ENCODE peak calls at places on chromosomes 13 and 19, in four cellular contexts. One of them, this sample, is unnamed.

GRCh38 chr13:47901451-47901850 is 99.6 kb downstream of the SUCLA2 start:
- DNase-seq in substantia nigra: no peak
- DNase-seq in tibial artery: no peak
- DNase-seq in activated CD8-positive, alpha-beta memory T cell treated with anti-CD3 and anti-CD28 coated beads, Interleukin-2, amount 50 U/mL, for 48 hours: no peak
- DNase-seq in this sample: no peak

GRCh38 chr19:623974-624373 is 9.4 kb downstream of the POLRMT start:
- DNase-seq in substantia nigra: no peak
- DNase-seq in tibial artery: no peak
- DNase-seq in activated CD8-positive, alpha-beta memory T cell treated with anti-CD3 and anti-CD28 coated beads, Interleukin-2, amount 50 U/mL, for 48 hours: no peak
- DNase-seq in this sample: no peak

GRCh38 chr13:31207630-31208549 is 8.1 kb downstream of the B3GLCT start:
- DNase-seq in substantia nigra: no peak
- DNase-seq in tibial artery: no peak
- DNase-seq in activated CD8-positive, alpha-beta memory T cell treated with anti-CD3 and anti-CD28 coated beads, Interleukin-2, amount 50 U/mL, for 48 hours: no peak
- DNase-seq in this sample: no peak

GRCh38 chr13:26600345-26600761 is 42.9 kb downstream of the WASF3 start:
- DNase-seq in substantia nigra: no peak
- DNase-seq in tibial artery: no peak
- DNase-seq in activated CD8-positive, alpha-beta memory T cell treated with anti-CD3 and anti-CD28 coated beads, Interleukin-2, amount 50 U/mL, for 48 hours: no peak
- DNase-seq in this sample: no peak

GRCh38 chr13:37595162-37595561 is 3.4 kb downstream of the POSTN start:
- DNase-seq in substantia nigra: no peak
- DNase-seq in tibial artery: no peak
- DNase-seq in activated CD8-positive, alpha-beta memory T cell treated with anti-CD3 and anti-CD28 coated beads, Interleukin-2, amount 50 U/mL, for 48 hours: no peak
- DNase-seq in this sample: no peak

GRCh38 chr13:66994498-66995365 is 235.4 kb downstream of the PCDH9 start:
- DNase-seq in substantia nigra: no peak
- DNase-seq in tibial artery: no peak
- DNase-seq in activated CD8-positive, alpha-beta memory T cell treated with anti-CD3 and anti-CD28 coated beads, Interleukin-2, amount 50 U/mL, for 48 hours: no peak
- DNase-seq in this sample: no peak

GRCh38 chr13:96762876-96763275 is 231.4 kb downstream of the OXGR1 start:
- DNase-seq in substantia nigra: no peak
- DNase-seq in tibial artery: no peak
- DNase-seq in activated CD8-positive, alpha-beta memory T cell treated with anti-CD3 and anti-CD28 coated beads, Interleukin-2, amount 50 U/mL, for 48 hours: no peak
- DNase-seq in this sample: no peak

GRCh38 chr19:52554216-52554971 is 15.7 kb upstream of the ZNF701 start:
- DNase-seq in substantia nigra: no peak
- DNase-seq in tibial artery: no peak
- DNase-seq in activated CD8-positive, alpha-beta memory T cell treated with anti-CD3 and anti-CD28 coated beads, Interleukin-2, amount 50 U/mL, for 48 hours: no peak
- DNase-seq in this sample: no peak

GRCh38 chr19:3710265-3710812 is 2.2 kb downstream of the TJP3 start:
- DNase-seq in substantia nigra: peak; percentile 10
- DNase-seq in tibial artery: peak; percentile 77
- DNase-seq in activated CD8-positive, alpha-beta memory T cell treated with anti-CD3 and anti-CD28 coated beads, Interleukin-2, amount 50 U/mL, for 48 hours: no peak
- DNase-seq in this sample: no peak

GRCh38 chr13:95267662-95268369 is 33.4 kb downstream of the ABCC4 start:
- DNase-seq in substantia nigra: no peak
- DNase-seq in tibial artery: no peak
- DNase-seq in activated CD8-positive, alpha-beta memory T cell treated with anti-CD3 and anti-CD28 coated beads, Interleukin-2, amount 50 U/mL, for 48 hours: no peak
- DNase-seq in this sample: no peak

GRCh38 chr19:10363789-10364281 is 16.5 kb downstream of the TYK2 start:
- DNase-seq in substantia nigra: no peak
- DNase-seq in tibial artery: no peak
- DNase-seq in activated CD8-positive, alpha-beta memory T cell treated with anti-CD3 and anti-CD28 coated beads, Interleukin-2, amount 50 U/mL, for 48 hours: no peak
- DNase-seq in this sample: no peak

GRCh38 chr19:16801599-16801998 is 27.6 kb upstream of the SIN3B start:
- DNase-seq in substantia nigra: no peak
- DNase-seq in tibial artery: no peak
- DNase-seq in activated CD8-positive, alpha-beta memory T cell treated with anti-CD3 and anti-CD28 coated beads, Interleukin-2, amount 50 U/mL, for 48 hours: no peak
- DNase-seq in this sample: no peak

GRCh38 chr13:51932231-51932630 is 70.5 kb downstream of the CCDC70 start:
- DNase-seq in substantia nigra: no peak
- DNase-seq in tibial artery: no peak
- DNase-seq in activated CD8-positive, alpha-beta memory T cell treated with anti-CD3 and anti-CD28 coated beads, Interleukin-2, amount 50 U/mL, for 48 hours: no peak
- DNase-seq in this sample: no peak

GRCh38 chr13:30121666-30122065 is 185.7 kb downstream of the KATNAL1 start:
- DNase-seq in substantia nigra: no peak
- DNase-seq in tibial artery: no peak
- DNase-seq in activated CD8-positive, alpha-beta memory T cell treated with anti-CD3 and anti-CD28 coated beads, Interleukin-2, amount 50 U/mL, for 48 hours: no peak
- DNase-seq in this sample: no peak

GRCh38 chr13:40338217-40338616 is 328.2 kb downstream of the FOXO1 start:
- DNase-seq in substantia nigra: no peak
- DNase-seq in tibial artery: no peak
- DNase-seq in activated CD8-positive, alpha-beta memory T cell treated with anti-CD3 and anti-CD28 coated beads, Interleukin-2, amount 50 U/mL, for 48 hours: no peak
- DNase-seq in this sample: no peak

GRCh38 chr13:59877933-59878332 is 285.8 kb downstream of the DIAPH3 start:
- DNase-seq in substantia nigra: no peak
- DNase-seq in tibial artery: no peak
- DNase-seq in activated CD8-positive, alpha-beta memory T cell treated with anti-CD3 and anti-CD28 coated beads, Interleukin-2, amount 50 U/mL, for 48 hours: no peak
- DNase-seq in this sample: no peak

GRCh38 chr13:94656766-94657165 is 55.1 kb downstream of the GPR180 start:
- DNase-seq in substantia nigra: no peak
- DNase-seq in tibial artery: no peak
- DNase-seq in activated CD8-positive, alpha-beta memory T cell treated with anti-CD3 and anti-CD28 coated beads, Interleukin-2, amount 50 U/mL, for 48 hours: no peak
- DNase-seq in this sample: no peak

GRCh38 chr19:53057904-53058579 is 13.5 kb downstream of the ERVV-2 start:
- DNase-seq in substantia nigra: no peak
- DNase-seq in tibial artery: no peak
- DNase-seq in activated CD8-positive, alpha-beta memory T cell treated with anti-CD3 and anti-CD28 coated beads, Interleukin-2, amount 50 U/mL, for 48 hours: no peak
- DNase-seq in this sample: peak; percentile 58

GRCh38 chr13:42681394-42681793 is 100.0 kb upstream of the FAM216B start:
- DNase-seq in substantia nigra: no peak
- DNase-seq in tibial artery: no peak
- DNase-seq in activated CD8-positive, alpha-beta memory T cell treated with anti-CD3 and anti-CD28 coated beads, Interleukin-2, amount 50 U/mL, for 48 hours: no peak
- DNase-seq in this sample: no peak

GRCh38 chr13:40993987-40994386 is 25.1 kb downstream of the ELF1 start:
- DNase-seq in substantia nigra: no peak
- DNase-seq in tibial artery: no peak
- DNase-seq in activated CD8-positive, alpha-beta memory T cell treated with anti-CD3 and anti-CD28 coated beads, Interleukin-2, amount 50 U/mL, for 48 hours: no peak
- DNase-seq in this sample: no peak

GRCh38 chr19:16328824-16329482 is 4.3 kb downstream of the KLF2 start:
- DNase-seq in substantia nigra: no peak
- DNase-seq in tibial artery: no peak
- DNase-seq in activated CD8-positive, alpha-beta memory T cell treated with anti-CD3 and anti-CD28 coated beads, Interleukin-2, amount 50 U/mL, for 48 hours: peak; percentile 63
- DNase-seq in this sample: no peak

GRCh38 chr19:34731019-34731829 is 2.8 kb upstream of the ZNF181 start:
- DNase-seq in substantia nigra: no peak
- DNase-seq in tibial artery: no peak
- DNase-seq in activated CD8-positive, alpha-beta memory T cell treated with anti-CD3 and anti-CD28 coated beads, Interleukin-2, amount 50 U/mL, for 48 hours: no peak
- DNase-seq in this sample: no peak

GRCh38 chr19:13095393-13095784 is 7.3 kb downstream of the LYL1 start:
- DNase-seq in substantia nigra: no peak
- DNase-seq in tibial artery: no peak
- DNase-seq in activated CD8-positive, alpha-beta memory T cell treated with anti-CD3 and anti-CD28 coated beads, Interleukin-2, amount 50 U/mL, for 48 hours: no peak
- DNase-seq in this sample: peak; percentile 73